ENCODE peak calls at places on chromosome 3, in seven cellular contexts. C is transverse colon, S is uterus, Z is BE2C, M is cardiac muscle cell, X is left ventricle myocardium inferior, W is A549. Y is an unnamed sample.

GRCh38 chr3:54393150-54393549 is 270.8 kb downstream of the CACNA2D3 start:
- DNase-seq in C (no peak), S (no peak), Z (no peak), M (no peak), X (no peak), W (no peak), Y (no peak)

GRCh38 chr3:40901298-40901697 is 298.0 kb upstream of the CTNNB1 start:
- DNase-seq in C (no peak), S (no peak), Z (no peak), M (no peak), X (no peak), W (no peak), Y (no peak)

GRCh38 chr3:126509565-126510322 is 7.8 kb downstream of the UROC1 start:
- DNase-seq in C (no peak), S (no peak), Z (no peak), M (no peak), X (no peak), W (no peak), Y (peak; percentile 57)

GRCh38 chr3:127677541-127678314 is 5.0 kb downstream of the ABTB1 start:
- DNase-seq in C (no peak), S (peak; percentile 10), Z (no peak), M (no peak), X (peak; percentile 13), W (no peak), Y (peak; percentile 23)

GRCh38 chr3:33658971-33659848 is 58.8 kb downstream of the CLASP2 start:
- DNase-seq in C (peak; percentile 65), S (peak; percentile 46), Z (peak; percentile 77), M (peak; percentile 81), X (peak; percentile 76), W (peak; percentile 50), Y (peak; percentile 89)

GRCh38 chr3:130935761-130936160 is 41.9 kb downstream of the ATP2C1 start:
- DNase-seq in C (no peak), S (no peak), Z (no peak), M (peak; percentile 72), X (no peak), W (no peak), Y (no peak)

GRCh38 chr3:149765762-149766334 is 13.6 kb upstream of the COMMD2 start:
- DNase-seq in C (no peak), S (no peak), Z (no peak), M (peak; percentile 61), X (no peak), W (no peak), Y (no peak)

GRCh38 chr3:171013822-171014748 is 12.4 kb downstream of the SLC2A2 start:
- DNase-seq in C (no peak), S (no peak), Z (no peak), M (peak; percentile 57), X (no peak), W (no peak), Y (no peak)

GRCh38 chr3:30747771-30748281 is 141.4 kb downstream of the TGFBR2 start:
- DNase-seq in C (no peak), S (no peak), Z (no peak), M (peak; percentile 67), X (no peak), W (peak; percentile 41), Y (no peak)

GRCh38 chr3:38119248-38119544 is 17.7 kb downstream of the ACAA1 start:
- DNase-seq in C (no peak), S (no peak), Z (no peak), M (no peak), X (no peak), W (no peak), Y (no peak)

GRCh38 chr3:39146611-39147373 is 6.6 kb downstream of the CSRNP1 start:
- DNase-seq in C (peak; percentile 85), S (peak; percentile 76), Z (peak; percentile 75), M (peak; percentile 94), X (peak; percentile 65), W (peak; percentile 71), Y (peak; percentile 86)

GRCh38 chr3:188274249-188274915 is 120.4 kb downstream of the LPP start:
- DNase-seq in C (no peak), S (no peak), Z (no peak), M (no peak), X (no peak), W (no peak), Y (no peak)

GRCh38 chr3:142888484-142889262 is at the start of gene PCOLCE2:
- DNase-seq in C (peak; percentile 8), S (peak; percentile 27), Z (peak; percentile 68), M (peak; percentile 27), X (peak; percentile 54), W (peak; percentile 66), Y (peak; percentile 61)

GRCh38 chr3:15330031-15330596 is 2.3 kb downstream of the SH3BP5 start:
- DNase-seq in C (peak; percentile 41), S (peak; percentile 85), Z (no peak), M (peak; percentile 82), X (peak; percentile 29), W (no peak), Y (no peak)

DNA sequence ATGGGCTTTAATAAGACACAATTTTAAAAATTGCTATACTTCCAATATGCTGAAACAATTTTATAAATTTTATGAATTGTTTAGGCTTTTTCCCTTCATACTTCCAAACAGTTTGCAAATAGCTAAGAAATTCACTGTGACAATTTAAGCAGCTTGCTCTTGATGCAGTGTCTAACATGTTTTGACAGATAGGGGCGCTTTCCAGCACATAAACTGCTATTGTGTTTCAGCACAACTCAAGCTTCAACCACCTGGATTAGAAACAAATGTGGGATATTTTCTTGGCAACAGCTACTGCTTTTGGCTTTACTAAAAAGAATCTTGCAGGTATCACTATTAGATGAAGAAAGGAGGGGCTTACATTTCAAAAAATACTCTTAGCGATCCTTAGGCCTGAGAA is 565.8 kb upstream of the DPPA4 start:
- DNase-seq in C (no peak), S (no peak), Z (no peak), M (no peak), X (no peak), W (no peak), Y (no peak)
- TF ChIP-seq CTCF in C (no peak), S (no peak), Z (no peak), M (no peak), X (no peak), W (no peak), Y (no peak)

DNA sequence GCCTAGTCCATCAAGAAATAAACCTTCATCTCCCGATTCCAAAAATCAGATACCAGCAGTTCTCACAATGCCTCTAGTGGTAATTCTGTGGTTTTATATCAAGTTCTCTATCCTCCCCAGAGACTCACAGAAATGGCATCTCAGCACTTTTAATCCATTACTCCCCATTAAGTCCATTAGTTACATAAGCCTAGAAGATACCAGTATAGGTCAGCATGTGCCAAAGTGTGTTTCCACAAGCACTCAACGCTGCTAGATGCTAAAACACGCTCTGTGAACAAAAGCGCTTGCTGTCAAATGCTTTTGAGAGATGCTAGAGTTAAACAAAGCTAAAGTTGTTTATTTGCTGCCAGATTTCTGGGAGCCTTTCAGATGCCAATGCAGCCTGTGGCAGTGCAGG is 918.7 kb upstream of the CFAP20DC start:
- DNase-seq in C (no peak), S (no peak), Z (peak; percentile 4), M (no peak), X (no peak), W (no peak), Y (no peak)
- H3K4me1 ChIP-seq in C (no peaks in the 10 kb centered on the region), S (no peaks in the 10 kb centered on the region), Z (no peaks in the 10 kb centered on the region), M (no peaks in the 10 kb centered on the region), X (no peaks in the 10 kb centered on the region), W (no peaks in the 10 kb centered on the region), Y (no peaks in the 10 kb centered on the region)

GRCh38 chr3:138675393-138675792 is 66.8 kb downstream of the FAIM start:
- DNase-seq in C (no peak), S (no peak), Z (no peak), M (peak; percentile 24), X (no peak), W (peak; percentile 2), Y (no peak)
- H3K9me3 ChIP-seq in C (peaks cover 18% of the 10 kb centered on the region), S (no peaks in the 10 kb centered on the region), Z (no peaks in the 10 kb centered on the region), M (no peaks in the 10 kb centered on the region), X (peaks cover 25% of the 10 kb centered on the region), W (peaks cover 18% of the 10 kb centered on the region), Y (peaks cover 25% of the 10 kb centered on the region)

GRCh38 chr3:134380249-134380648 is 6.0 kb upstream of the AMOTL2 start:
- DNase-seq in C (no peak), S (no peak), Z (no peak), M (no peak), X (no peak), W (no peak), Y (no peak)

GRCh38 chr3:134378818-134379217 is 4.6 kb upstream of the AMOTL2 start:
- DNase-seq in C (no peak), S (no peak), Z (no peak), M (no peak), X (no peak), W (no peak), Y (no peak)

GRCh38 chr3:134376786-134377431 is 2.7 kb upstream of the AMOTL2 start:
- DNase-seq in C (peak; percentile 48), S (no peak), Z (no peak), M (no peak), X (no peak), W (no peak), Y (no peak)

GRCh38 chr3:134377896-134378295 is 3.6 kb upstream of the AMOTL2 start:
- DNase-seq in C (no peak), S (no peak), Z (no peak), M (no peak), X (no peak), W (no peak), Y (no peak)

GRCh38 chr3:134378384-134378783 is 4.1 kb upstream of the AMOTL2 start:
- DNase-seq in C (peak; percentile 61), S (no peak), Z (peak; percentile 28), M (peak; percentile 70), X (no peak), W (no peak), Y (peak; percentile 69)
- TF ChIP-seq CTCF in C (peak; percentile 50), S (peak; percentile 44), Z (peak; percentile 54), M (peak; percentile 52), X (peak; percentile 76), W (peak; percentile 49), Y (peak; percentile 80)

DNA sequence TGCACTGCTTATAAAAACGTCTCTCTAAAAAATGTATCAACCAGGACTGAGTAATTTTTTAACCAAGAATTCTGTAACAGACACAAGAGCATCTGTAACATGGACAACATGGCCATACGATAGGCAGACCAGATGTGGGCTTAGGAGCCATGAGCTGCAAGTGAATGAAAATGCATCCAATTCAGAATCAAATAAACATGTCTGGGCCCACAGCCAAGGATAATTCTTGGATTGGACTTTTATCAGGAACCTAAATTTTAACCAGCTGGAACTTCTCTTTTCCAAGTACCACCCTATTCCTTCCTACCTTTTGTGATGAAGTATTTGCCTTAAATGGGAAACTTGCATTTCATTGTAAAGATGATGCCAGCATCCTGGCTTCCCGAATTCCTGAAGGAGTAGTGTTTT is 4.0 kb downstream of the IL17RD start:
- DNase-seq in C (no peak), S (no peak), Z (no peak), M (peak; percentile 47), X (no peak), W (no peak), Y (no peak)
- H3K4me1 ChIP-seq in C (peaks cover 45% of the 10 kb centered on the region), S (peaks cover 40% of the 10 kb centered on the region), Z (no peaks in the 10 kb centered on the region), M (peaks cover 72% of the 10 kb centered on the region), X (peaks cover 74% of the 10 kb centered on the region), W (no peaks in the 10 kb centered on the region), Y (peaks cover 15% of the 10 kb centered on the region)

DNA sequence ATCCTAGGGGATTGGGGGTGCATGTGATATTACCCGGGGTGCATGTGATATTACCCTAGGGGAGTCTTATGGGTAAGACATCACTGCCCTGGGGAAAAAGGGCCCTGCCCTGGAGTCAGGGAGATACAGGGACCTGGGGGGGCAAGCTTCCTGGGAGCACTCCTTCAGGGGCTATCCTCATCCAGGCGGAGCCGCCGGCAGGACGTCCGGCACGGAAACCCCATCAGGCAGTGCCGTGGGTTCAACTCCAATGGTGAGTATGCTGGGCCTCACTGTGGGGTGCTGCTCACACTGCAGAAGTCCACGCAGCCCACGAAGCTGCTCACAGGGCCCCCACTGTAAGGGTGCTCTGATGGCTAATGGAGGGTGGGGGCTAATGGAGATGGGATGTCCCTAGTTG is 5.3 kb upstream of the GNAT1 start:
- DNase-seq in C (no peak), S (no peak), Z (no peak), M (no peak), X (no peak), W (no peak), Y (no peak)
- H3K9me3 ChIP-seq in C (no peaks in the 10 kb centered on the region), S (no peaks in the 10 kb centered on the region), Z (no peaks in the 10 kb centered on the region), M (no peaks in the 10 kb centered on the region), X (no peaks in the 10 kb centered on the region), W (no peaks in the 10 kb centered on the region), Y (no peaks in the 10 kb centered on the region)